ENCODE peak calls at places on chromosomes 7 and 10, in four cellular contexts. X is Panc1; G is CD8-positive, alpha-beta memory T cell; T is IMR-90. E is an unnamed sample.

GRCh38 chr10:18576586-18576985 is 74.8 kb downstream of the NSUN6 start:
- DNase-seq in G (no peak), T (no peak), X (no peak), E (no peak)

GRCh38 chr10:114544045-114544659 is 113.9 kb downstream of the ABLIM1 start:
- DNase-seq in X (no peak), T (no peak), G (peak; percentile 63), E (peak; percentile 81)

GRCh38 chr7:137687556-137688280 is 159.1 kb downstream of the DGKI start:
- DNase-seq in T (peak; percentile 71), X (no peak), G (no peak), E (no peak)

GRCh38 chr7:15334524-15335269 is 227.1 kb downstream of the AGMO start:
- DNase-seq in G (no peak), X (no peak), T (no peak), E (no peak)

GRCh38 chr10:105837951-105838350 is 1196.9 kb downstream of the SORCS3 start:
- DNase-seq in G (no peak), X (no peak), T (no peak), E (peak; percentile 53)

GRCh38 chr10:53839437-53840039 is 961.5 kb downstream of the PCDH15 start:
- DNase-seq in T (peak; percentile 15), G (no peak), X (peak; percentile 20), E (no peak)

GRCh38 chr7:26436996-26437547 is 145.4 kb downstream of the SNX10 start:
- DNase-seq in X (no peak), G (no peak), T (no peak), E (no peak)

GRCh38 chr7:95376632-95377380 is 19.4 kb downstream of the PON3 start:
- DNase-seq in G (no peak), T (no peak), X (no peak), E (no peak)

GRCh38 chr10:120424198-120424464 is 32.9 kb upstream of the PLPP4 start:
- DNase-seq in X (no peak), G (no peak), T (no peak), E (no peak)

GRCh38 chr10:65213170-65213569 is 1692.0 kb downstream of the REEP3 start:
- DNase-seq in X (no peak), G (no peak), T (no peak), E (no peak)

GRCh38 chr7:51545131-51545530 is 228.5 kb upstream of the COBL start:
- DNase-seq in G (no peak), T (no peak), X (no peak), E (no peak)

GRCh38 chr10:75145590-75145989 is 34.1 kb downstream of the SAMD8 start:
- DNase-seq in T (no peak), X (no peak), G (no peak), E (no peak)

GRCh38 chr7:82740246-82740848 is 296.8 kb upstream of the CACNA2D1 start:
- DNase-seq in X (peak; percentile 15), G (no peak), T (peak; percentile 72), E (no peak)

GRCh38 chr7:142894886-142895593 is 9.5 kb upstream of the TRPV6 start:
- DNase-seq in X (no peak), T (no peak), G (no peak), E (no peak)

GRCh38 chr7:18828333-18829100 is 288.9 kb downstream of the TWIST1 start:
- DNase-seq in T (no peak), X (no peak), G (no peak), E (no peak)

GRCh38 chr10:53209941-53210611 is 437.5 kb upstream of the MBL2 start:
- DNase-seq in G (no peak), T (peak; percentile 4), X (no peak), E (no peak)

GRCh38 chr10:71970331-71970730 is 6.1 kb downstream of the CHST3 start:
- DNase-seq in T (no peak), X (no peak), G (no peak), E (no peak)

GRCh38 chr10:16941865-16942264 is 124.6 kb upstream of the RSU1 start:
- DNase-seq in X (no peak), T (no peak), G (no peak), E (no peak)

GRCh38 chr10:81179805-81180452 is 642.2 kb downstream of the SH2D4B start:
- DNase-seq in X (no peak), G (no peak), T (peak; percentile 2), E (no peak)

GRCh38 chr7:136104269-136104603 is 127.1 kb upstream of the MTPN start:
- DNase-seq in X (no peak), T (no peak), G (no peak), E (no peak)

GRCh38 chr7:3559178-3559765 is 258.2 kb downstream of the SDK1 start:
- DNase-seq in T (peak; percentile 97), X (peak; percentile 83), G (no peak), E (peak; percentile 3)

GRCh38 chr7:39130740-39131538 is 153.2 kb downstream of the POU6F2 start:
- DNase-seq in T (no peak), X (no peak), G (no peak), E (no peak)

GRCh38 chr10:102118867-102119266 is 1.3 kb downstream of the LDB1 start:
- DNase-seq in X (no peak), G (no peak), T (peak; percentile 20), E (no peak)

GRCh38 chr10:11745045-11745444 is 2.9 kb downstream of the ECHDC3 start:
- DNase-seq in G (no peak), X (no peak), T (no peak), E (no peak)

GRCh38 chr7:77455334-77455733 is 39.2 kb upstream of the GSAP start:
- DNase-seq in G (no peak), X (peak; percentile 69), T (peak; percentile 97), E (no peak)

GRCh38 chr7:12322287-12322902 is 81.3 kb downstream of the VWDE start:
- DNase-seq in G (no peak), X (peak; percentile 41), T (peak; percentile 38), E (peak; percentile 49)

GRCh38 chr10:29712108-29712507 is 77.3 kb upstream of the SVIL start:
- DNase-seq in X (no peak), T (peak; percentile 71), G (no peak), E (no peak)

GRCh38 chr10:132510174-132510611 is 27.4 kb upstream of the INPP5A start:
- DNase-seq in G (no peak), X (no peak), T (no peak), E (no peak)

GRCh38 chr10:62036186-62037081 is 134.9 kb downstream of the ARID5B start:
- DNase-seq in T (no peak), X (no peak), G (no peak), E (no peak)

GRCh38 chr7:139431459-139431858 is 52.0 kb downstream of the KLRG2 start:
- DNase-seq in G (no peak), T (peak; percentile 25), X (no peak), E (no peak)

GRCh38 chr7:79339208-79339925 is 114.1 kb downstream of the MAGI2 start:
- DNase-seq in G (no peak), X (no peak), T (no peak), E (no peak)

GRCh38 chr10:111221682-111222470 is 145.0 kb downstream of the ADRA2A start:
- DNase-seq in G (no peak), X (no peak), T (no peak), E (no peak)

DNA sequence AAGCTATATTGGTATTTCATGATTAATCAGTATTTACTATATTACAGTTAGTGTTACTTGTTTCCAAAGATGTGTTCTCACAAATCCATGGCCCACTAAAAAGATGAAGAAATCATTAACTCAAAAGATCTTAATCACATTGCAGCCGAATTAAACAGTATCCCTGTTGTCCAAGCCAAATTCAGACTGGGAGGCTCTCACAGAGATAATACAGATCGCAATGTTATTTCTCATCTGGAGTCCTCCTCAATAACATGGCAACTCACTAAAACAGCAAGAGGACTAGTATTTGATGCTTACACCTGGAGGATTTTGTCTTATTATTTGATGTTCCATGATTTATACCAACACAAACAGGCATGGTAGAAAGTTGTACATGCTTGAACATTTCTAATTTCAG is 23.4 kb downstream of the CYP51A1 start:
- DNase-seq in G (no peak), X (no peak), T (no peak), E (no peak)
- H3K36me3 ChIP-seq in G (peaks cover 4% of the 10 kb centered on the region), X (peaks cover 4% of the 10 kb centered on the region), T (peaks cover 15% of the 10 kb centered on the region), E (peaks cover 5% of the 10 kb centered on the region)

DNA sequence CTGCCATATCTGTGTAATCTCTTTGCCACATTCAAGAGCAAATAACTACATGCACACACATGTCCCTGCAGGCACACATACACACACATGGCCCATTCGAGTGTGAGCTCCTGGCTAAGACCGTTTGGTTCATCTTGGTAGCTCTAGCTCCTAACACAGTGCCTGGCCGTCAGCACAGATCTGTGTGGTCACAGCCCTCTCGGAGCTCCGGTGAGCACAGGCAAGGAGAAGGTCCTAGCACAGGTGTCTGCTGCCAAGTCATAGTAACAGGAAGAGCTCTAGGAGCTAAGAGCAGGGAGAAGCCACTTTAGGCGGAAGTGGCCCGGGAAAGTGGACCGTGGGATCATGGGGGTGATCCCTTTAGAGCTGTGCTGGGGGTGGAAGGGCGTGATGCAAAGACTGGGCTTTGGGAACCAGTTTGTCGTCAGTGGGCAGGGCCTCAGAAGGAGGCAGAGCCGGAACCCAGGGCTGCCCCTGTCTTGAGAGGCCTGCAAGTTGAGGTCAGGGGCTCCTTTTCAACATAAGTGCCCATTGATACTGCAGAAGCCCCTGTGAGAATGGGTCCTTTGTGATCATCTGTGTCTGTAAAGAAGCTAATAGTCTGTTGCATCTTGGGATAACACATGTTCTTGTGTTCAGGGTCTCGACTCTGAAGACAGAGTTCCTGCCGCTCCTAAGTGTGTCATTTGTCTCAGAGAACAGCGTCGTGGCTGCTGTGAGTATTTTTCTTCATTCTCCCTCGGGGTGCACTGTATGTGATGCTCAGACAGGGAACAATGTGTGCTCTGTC is 16.6 kb upstream of the ARPC1B start:
- DNase-seq in X (no peak), G (no peak), T (no peak), E (no peak)
- H3K36me3 ChIP-seq in X (peaks cover 12% of the 10 kb centered on the region), G (peaks cover 48% of the 10 kb centered on the region), T (peaks cover 46% of the 10 kb centered on the region), E (peaks cover 11% of the 10 kb centered on the region)

GRCh38 chr7:6465862-6466261 is 18.1 kb upstream of the DAGLB start:
- DNase-seq in T (no peak), G (no peak), X (no peak), E (no peak)
- H3K36me3 ChIP-seq in T (peaks cover 58% of the 10 kb centered on the region), G (peaks cover 19% of the 10 kb centered on the region), X (peaks cover 30% of the 10 kb centered on the region), E (peaks cover 18% of the 10 kb centered on the region)

DNA sequence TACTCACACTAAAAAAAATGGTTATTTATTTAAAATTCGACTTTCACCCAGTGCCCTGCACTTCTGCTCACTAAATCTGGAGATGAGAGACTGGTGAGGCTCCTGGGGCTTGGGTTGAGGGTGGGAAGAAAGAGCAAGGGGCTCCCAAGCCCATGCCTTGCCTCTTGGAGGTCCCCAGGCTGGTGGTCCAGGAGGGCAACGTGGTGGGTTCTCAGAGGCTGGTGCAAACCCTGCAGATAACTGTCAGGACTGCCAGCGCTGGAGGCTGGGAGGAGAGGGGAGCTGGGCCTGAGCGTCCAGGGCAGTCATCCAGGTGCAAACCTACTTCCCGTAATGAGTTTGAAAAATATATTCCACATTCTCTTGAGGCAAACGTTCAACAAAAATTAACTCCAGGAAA is 528.3 kb downstream of the GLRX3 start:
- DNase-seq in T (no peak), X (no peak), G (no peak), E (no peak)
- H3K36me3 ChIP-seq in T (no peaks in the 10 kb centered on the region), X (no peaks in the 10 kb centered on the region), G (no peaks in the 10 kb centered on the region), E (no peaks in the 10 kb centered on the region)

E was measured in naive thymus-derived CD4-positive, alpha-beta T cell.